ENCODE peak calls at places on chromosomes 3 and 15, in six cellular contexts. B, V, U, Q, M and J are unnamed samples.

GRCh38 chr3:13462822-13463221 is 17.3 kb upstream of the HDAC11 start:
- DNase-seq in B (no peak), V (no peak), U (no peak), Q (no peak), M (no peak), J (no peak)

GRCh38 chr3:146277953-146278631 is 27.2 kb upstream of the PLSCR4 start:
- DNase-seq in B (no peak), V (peak), U (no peak), Q (no peak), M (no peak), J (no peak)

GRCh38 chr15:92599394-92599970 is 56.1 kb downstream of the FAM174B start:
- DNase-seq in B (no peak), V (no peak), U (no peak), Q (no peak), M (no peak), J (no peak)

GRCh38 chr3:17213102-17213501 is 328.3 kb downstream of the PLCL2 start:
- DNase-seq in B (no peak), V (no peak), U (no peak), Q (no peak), M (no peak), J (no peak)

GRCh38 chr3:136787226-136787793 is 31.6 kb upstream of the SLC35G2 start:
- DNase-seq in B (no peak), V (no peak), U (no peak), Q (peak), M (no peak), J (no peak)

GRCh38 chr15:84911879-84912660 is 27.6 kb downstream of the SLC28A1 start:
- DNase-seq in B (no peak), V (peak), U (peak), Q (no peak), M (peak), J (no peak)

GRCh38 chr15:29433050-29433318 is 163.4 kb upstream of the NSMCE3 start:
- DNase-seq in B (no peak), V (no peak), U (no peak), Q (no peak), M (peak), J (no peak)

GRCh38 chr15:36356978-36357582 is 222.3 kb upstream of the CDIN1 start:
- DNase-seq in B (no peak), V (no peak), U (no peak), Q (no peak), M (no peak), J (peak)

GRCh38 chr3:117444175-117444574 is 734.6 kb downstream of the TUSC7 start:
- DNase-seq in B (peak), V (no peak), U (no peak), Q (no peak), M (no peak), J (no peak)

GRCh38 chr3:140053011-140053702 is 118.2 kb downstream of the CLSTN2 start:
- DNase-seq in B (no peak), V (peak), U (no peak), Q (no peak), M (no peak), J (peak)

GRCh38 chr3:102078864-102079808 is 229.8 kb downstream of the NFKBIZ start:
- DNase-seq in B (no peak), V (no peak), U (no peak), Q (no peak), M (peak), J (no peak)

GRCh38 chr15:71002321-71002720 is 109.7 kb downstream of the LRRC49 start:
- DNase-seq in B (no peak), V (no peak), U (no peak), Q (no peak), M (no peak), J (no peak)

GRCh38 chr3:162612991-162613390 is 1116.4 kb downstream of the OTOL1 start:
- DNase-seq in B (no peak), V (no peak), U (no peak), Q (no peak), M (no peak), J (no peak)

GRCh38 chr3:52311567-52312119 is 4.5 kb upstream of the DNAH1 start:
- DNase-seq in B (peak), V (no peak), U (no peak), Q (no peak), M (no peak), J (peak)

GRCh38 chr15:80500021-80500420 is 95.8 kb downstream of the ARNT2 start:
- DNase-seq in B (no peak), V (no peak), U (no peak), Q (no peak), M (no peak), J (no peak)